ENCODE peak calls at places on chromosomes 12 and 14, in four cellular contexts. X is cardiac muscle cell, K is gastrocnemius medialis, R is body of pancreas. U is an unnamed sample. For H3K9me3, the result is how much of the 10 kb centered on the place peaks cover.

GRCh38 chr12:91846466-91847055 is 299.1 kb downstream of the BTG1 start:
- DNase-seq in R (no peak), X (no peak), K (no peak), U (no peak)

GRCh38 chr12:47832263-47832933 is 12.7 kb upstream of the HDAC7 start:
- DNase-seq in K (no peak), X (no peak), R (no peak), U (no peak)

GRCh38 chr14:102591944-102592772 is at the start of gene RCOR1:
- DNase-seq in K (peak), R (peak), X (peak), U (peak)

GRCh38 chr12:10366875-10367274 is 23.0 kb downstream of the KLRK1 start:
- DNase-seq in R (no peak), K (no peak), X (no peak), U (no peak)

GRCh38 chr14:64821651-64822050 is 58.1 kb downstream of the SPTB start:
- DNase-seq in X (no peak), R (no peak), K (no peak), U (no peak)

GRCh38 chr12:67107235-67107634 is 161.9 kb upstream of the CAND1 start:
- DNase-seq in X (no peak), R (no peak), K (no peak), U (no peak)

GRCh38 chr14:58430156-58430555 is 2.6 kb downstream of the KIAA0586 start:
- DNase-seq in K (no peak), X (no peak), R (no peak), U (no peak)

GRCh38 chr12:72738811-72739210 is 466.6 kb downstream of the TRHDE start:
- DNase-seq in K (no peak), X (no peak), R (no peak), U (no peak)

GRCh38 chr14:91252901-91253794 is 8.6 kb upstream of the GPR68 start:
- DNase-seq in X (peak), K (no peak), R (no peak), U (peak)

GRCh38 chr14:100271247-100271939 is 32.4 kb downstream of the YY1 start:
- DNase-seq in R (peak), K (no peak), X (no peak), U (peak)

GRCh38 chr12:581321-581720 is 81.9 kb downstream of the NINJ2 start:
- DNase-seq in K (no peak), R (no peak), X (no peak), U (no peak)

GRCh38 chr12:97637770-97638169 is 175.2 kb downstream of the RMST start:
- DNase-seq in X (no peak), K (no peak), R (no peak), U (no peak)

GRCh38 chr12:6960291-6961277 is 9.4 kb downstream of the PTPN6 start:
- DNase-seq in R (no peak), X (no peak), K (peak), U (peak)

GRCh38 chr12:53728206-53728605 is 954 bp upstream of the CALCOCO1 start:
- DNase-seq in K (no peak), R (no peak), X (no peak), U (no peak)
- H3K4me3 ChIP-seq in K (peak), R (no peak), X (no peak), U (no peak)

DNA sequence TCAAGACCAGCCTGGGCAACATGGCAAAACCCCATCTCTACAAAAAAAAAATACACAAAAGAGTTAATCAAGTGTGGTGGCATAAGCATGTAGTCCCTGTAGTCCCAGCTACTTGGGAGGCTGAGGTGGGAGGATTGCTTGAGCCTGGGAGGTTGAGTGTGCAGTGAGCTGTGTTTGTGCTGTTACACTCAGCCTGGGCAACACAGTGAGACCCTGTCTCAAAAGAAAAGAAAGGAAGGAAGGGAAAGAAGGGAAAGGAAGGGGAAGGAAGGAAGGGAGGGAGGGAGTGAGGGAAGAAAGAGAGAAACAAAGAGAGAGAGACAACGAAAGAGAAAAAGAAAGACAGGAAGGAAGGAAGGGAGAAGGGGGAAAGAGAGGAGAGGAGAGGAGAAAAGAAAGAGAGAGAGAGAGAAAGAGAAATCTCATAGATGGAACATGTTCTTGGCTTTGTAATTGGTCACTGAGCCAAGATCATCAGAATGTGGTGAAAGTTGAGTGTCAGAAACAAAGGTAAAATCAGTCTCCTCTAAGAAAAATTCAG is 26.8 kb upstream of the NAP1L1 start:
- DNase-seq in K (no peak), X (no peak), R (no peak), U (no peak)
- H3K9me3 ChIP-seq in K (under half), X (under half), R (under half), U (under half)

GRCh38 chr12:93758974-93759373 is 81.8 kb downstream of the CRADD start:
- DNase-seq in K (no peak), X (no peak), R (no peak), U (no peak)
- H3K4me3 ChIP-seq in K (no peak), X (no peak), R (no peak), U (no peak)

GRCh38 chr12:34236073-34236472 is 213.8 kb downstream of the ALG10 start:
- DNase-seq in X (no peak), K (no peak), R (no peak), U (no peak)

DNA sequence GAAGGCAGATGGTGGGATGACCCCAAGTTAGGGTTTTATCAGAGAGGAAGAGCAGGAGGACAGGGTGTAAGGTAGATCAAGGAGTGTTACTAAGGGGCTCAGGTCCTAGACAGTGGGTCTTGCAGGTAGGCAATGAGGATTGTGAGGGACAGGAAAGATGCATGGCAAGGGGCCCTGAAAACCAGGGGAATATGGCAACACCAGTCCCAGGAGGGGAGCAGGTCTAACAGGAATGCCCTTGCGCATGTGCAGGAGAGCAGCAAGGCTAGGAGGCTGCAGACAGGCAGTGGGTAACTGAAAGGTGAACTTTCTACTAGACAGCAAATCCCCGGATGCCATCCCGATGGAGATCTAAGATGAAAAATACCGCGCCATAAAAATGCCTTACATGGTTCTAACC is 211.3 kb downstream of the ALG10 start:
- DNase-seq in K (no peak), X (no peak), R (no peak), U (no peak)
- H3K9me3 ChIP-seq in K (under half), X (under half), R (under half), U (under half)

DNA sequence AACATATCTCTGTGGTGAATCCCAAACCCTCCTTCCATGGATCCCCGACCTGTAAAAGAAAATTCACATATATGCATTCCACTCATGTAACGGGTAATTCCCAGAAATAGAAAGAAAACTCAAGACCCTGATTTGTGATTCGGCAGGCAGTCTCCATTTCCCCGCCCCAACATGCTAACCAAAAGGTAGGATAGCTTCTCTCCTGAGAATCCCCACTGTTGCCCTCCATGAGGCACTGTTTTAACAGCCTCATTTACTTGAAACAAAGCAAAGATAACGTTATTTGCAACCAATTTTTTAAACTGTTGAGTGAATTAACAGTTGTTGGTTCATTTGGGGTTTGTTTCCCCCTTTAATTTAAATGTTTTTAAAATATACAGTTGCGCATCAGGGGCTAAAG is 774 bp upstream of the SLC2A13 start:
- DNase-seq in K (no peak), X (no peak), R (no peak), U (no peak)
- H3K4me3 ChIP-seq in K (peak), X (no peak), R (no peak), U (no peak)

GRCh38 chr14:51297066-51297465 is 57.0 kb downstream of the TMX1 start:
- DNase-seq in R (no peak), X (no peak), K (no peak), U (no peak)
- H3K9me3 ChIP-seq in R (under half), X (under half), K (under half), U (under half)

GRCh38 chr12:110850762-110851161 is 4.0 kb downstream of the CCDC63 start:
- DNase-seq in X (no peak), K (no peak), R (no peak), U (no peak)

GRCh38 chr12:110856517-110856916 is 9.7 kb downstream of the CCDC63 start:
- DNase-seq in X (no peak), K (peak), R (no peak), U (no peak)

GRCh38 chr12:110849748-110850403 is 3.1 kb downstream of the CCDC63 start:
- DNase-seq in R (no peak), X (no peak), K (no peak), U (no peak)

GRCh38 chr12:110857528-110857927 is 10.7 kb downstream of the CCDC63 start:
- DNase-seq in K (no peak), R (no peak), X (no peak), U (no peak)

DNA sequence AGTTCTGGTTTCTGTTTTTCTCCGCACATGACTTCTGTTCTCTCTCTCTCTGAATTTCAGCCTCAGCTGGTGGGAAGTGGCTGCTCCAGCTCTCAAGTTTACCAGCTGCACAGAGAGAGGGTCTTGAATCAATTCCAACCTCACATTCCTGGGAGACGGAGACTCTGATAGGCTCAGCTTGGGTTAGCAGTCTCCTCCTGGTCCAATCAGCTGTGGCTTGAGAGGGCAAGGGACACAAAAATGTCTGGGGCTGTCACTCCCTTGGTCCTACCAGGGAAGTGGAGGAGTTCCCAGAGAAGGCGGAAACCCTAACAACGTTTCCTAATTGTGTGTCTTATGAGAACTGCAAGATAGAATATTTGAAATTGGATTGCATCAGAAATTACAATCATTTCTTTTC is 7.1 kb downstream of the CCDC63 start:
- DNase-seq in R (no peak), K (no peak), X (peak), U (no peak)
- H3K4me3 ChIP-seq in R (no peak), K (no peak), X (no peak), U (no peak)

DNA sequence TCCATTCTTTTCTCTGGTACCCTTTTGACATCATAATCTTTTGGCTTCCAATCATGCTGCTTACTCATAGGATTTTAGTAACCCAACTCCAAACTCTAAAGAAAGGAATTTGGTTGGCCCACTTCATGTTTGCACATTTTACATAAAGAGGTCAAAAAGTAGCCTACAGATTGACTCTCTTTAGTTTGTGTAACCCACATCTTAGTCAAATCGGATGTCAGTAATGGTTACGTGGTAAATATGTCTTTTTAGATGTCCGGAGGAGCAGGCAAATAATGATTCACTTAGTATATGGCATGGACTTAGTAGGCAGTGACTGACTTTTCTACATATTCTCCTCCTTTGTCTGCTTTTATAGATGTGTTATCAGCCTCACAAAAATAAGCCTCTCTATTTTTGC is 711.6 kb upstream of the FOXG1 start:
- DNase-seq in K (no peak), R (no peak), X (no peak), U (no peak)
- H3K9me3 ChIP-seq in K (under half), R (under half), X (under half), U (under half)

GRCh38 chr12:15879413-15879812 is 2.8 kb upstream of the STRAP start:
- DNase-seq in X (no peak), R (no peak), K (no peak), U (no peak)

GRCh38 chr12:15875863-15876262 is 6.3 kb upstream of the STRAP start:
- DNase-seq in K (no peak), X (no peak), R (no peak), U (no peak)

GRCh38 chr12:15883536-15883935 is 1.3 kb downstream of the STRAP start:
- DNase-seq in X (no peak), K (no peak), R (no peak), U (no peak)

GRCh38 chr12:15882055-15882971 is at the start of gene STRAP:
- DNase-seq in K (peak), X (peak), R (peak), U (peak)

DNA sequence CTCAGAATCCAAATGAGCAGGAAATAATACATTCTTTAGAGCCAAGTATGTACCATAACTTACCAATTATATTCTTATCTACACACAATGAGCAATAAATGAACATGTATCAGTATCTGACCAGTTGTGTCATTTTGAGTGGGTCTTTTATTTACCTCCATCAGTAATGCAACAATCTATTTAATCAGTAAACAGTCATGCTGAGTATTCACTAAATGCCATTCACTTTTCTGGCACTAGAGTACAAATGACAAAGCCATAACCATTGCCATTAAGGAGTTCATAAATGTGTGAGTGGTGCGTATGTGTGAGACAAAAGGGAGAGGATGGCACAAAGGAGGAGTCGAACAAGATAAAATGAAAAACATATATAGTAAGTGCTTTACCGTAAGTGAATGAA is 1.5 kb upstream of the STRAP start:
- DNase-seq in R (no peak), X (no peak), K (no peak), U (no peak)
- H3K4me3 ChIP-seq in R (no peak), X (no peak), K (no peak), U (no peak)

DNA sequence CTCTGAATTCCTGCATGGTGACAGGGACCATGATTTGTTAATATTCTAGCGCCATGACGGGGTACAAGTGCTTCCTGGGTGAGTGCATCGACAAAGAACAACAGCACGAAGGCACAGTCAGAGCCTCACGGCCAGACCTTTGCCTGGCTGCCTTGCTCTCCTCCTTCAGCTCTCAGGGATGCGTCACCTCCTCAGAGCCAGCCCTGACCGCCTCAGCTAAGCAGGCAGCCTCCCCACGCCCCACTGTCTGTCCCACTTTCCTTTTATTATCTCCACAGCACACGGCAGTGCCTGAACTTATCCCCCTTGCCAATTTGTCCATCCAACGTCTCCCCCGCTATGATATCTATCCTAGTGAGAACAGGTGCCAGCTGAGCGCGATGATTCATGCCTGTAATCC is 16.5 kb upstream of the FZD10 start:
- DNase-seq in K (no peak), X (no peak), R (no peak), U (no peak)
- H3K9me3 ChIP-seq in K (under half), X (under half), R (under half), U (under half)

U was measured in small intestine.